ENCODE peak calls at places on chromosomes 4 and X, in nine cellular contexts. One of them, this sample, is unnamed.

GRCh38 chrX:103157511-103158316 is 57.2 kb upstream of the BEX4 start:
- DNase-seq in NCI-H2081: peak; percentile 39
- DNase-seq in breast epithelium: no peak
- DNase-seq in activated T-cell treated with anti-CD3 and anti-CD28 coated beads for 4 hours: no peak
- DNase-seq in lower leg skin: no peak
- DNase-seq in A549: peak; percentile 23
- DNase-seq in left cardiac atrium: no peak
- DNase-seq in activated T-helper 9 cell treated with anti-CD3 and anti-CD28 coated beads, Interleukin-2, amount 50 U/mL, for 16 hours: no peak
- DNase-seq in COLO829: no peak
- DNase-seq in this sample: peak; percentile 3

GRCh38 chr4:140188975-140189374 is 35.0 kb upstream of the MAML3 start:
- DNase-seq in breast epithelium: no peak
- DNase-seq in left cardiac atrium: peak; percentile 33
- DNase-seq in lower leg skin: no peak
- DNase-seq in COLO829: no peak
- DNase-seq in NCI-H2081: no peak
- DNase-seq in A549: no peak
- DNase-seq in activated T-cell treated with anti-CD3 and anti-CD28 coated beads for 4 hours: no peak
- DNase-seq in activated T-helper 9 cell treated with anti-CD3 and anti-CD28 coated beads, Interleukin-2, amount 50 U/mL, for 16 hours: no peak
- DNase-seq in this sample: peak; percentile 89

GRCh38 chrX:136198010-136198409 is 50.7 kb downstream of the FHL1 start:
- DNase-seq in activated T-helper 9 cell treated with anti-CD3 and anti-CD28 coated beads, Interleukin-2, amount 50 U/mL, for 16 hours: no peak
- DNase-seq in left cardiac atrium: no peak
- DNase-seq in A549: no peak
- DNase-seq in NCI-H2081: no peak
- DNase-seq in activated T-cell treated with anti-CD3 and anti-CD28 coated beads for 4 hours: no peak
- DNase-seq in lower leg skin: no peak
- DNase-seq in breast epithelium: no peak
- DNase-seq in COLO829: no peak
- DNase-seq in this sample: no peak

GRCh38 chr4:39658756-39659155 is 20.1 kb upstream of the SMIM14 start:
- DNase-seq in activated T-helper 9 cell treated with anti-CD3 and anti-CD28 coated beads, Interleukin-2, amount 50 U/mL, for 16 hours: no peak
- DNase-seq in activated T-cell treated with anti-CD3 and anti-CD28 coated beads for 4 hours: no peak
- DNase-seq in breast epithelium: no peak
- DNase-seq in A549: no peak
- DNase-seq in NCI-H2081: no peak
- DNase-seq in left cardiac atrium: no peak
- DNase-seq in lower leg skin: no peak
- DNase-seq in COLO829: no peak
- DNase-seq in this sample: no peak

GRCh38 chrX:40552768-40553167 is 28.0 kb upstream of the ATP6AP2 start:
- DNase-seq in activated T-cell treated with anti-CD3 and anti-CD28 coated beads for 4 hours: no peak
- DNase-seq in NCI-H2081: no peak
- DNase-seq in COLO829: no peak
- DNase-seq in A549: peak; percentile 24
- DNase-seq in activated T-helper 9 cell treated with anti-CD3 and anti-CD28 coated beads, Interleukin-2, amount 50 U/mL, for 16 hours: no peak
- DNase-seq in left cardiac atrium: no peak
- DNase-seq in lower leg skin: no peak
- DNase-seq in breast epithelium: no peak
- DNase-seq in this sample: no peak

GRCh38 chrX:437636-438390 is 51.1 kb upstream of the PPP2R3B start:
- DNase-seq in NCI-H2081: no peak
- DNase-seq in left cardiac atrium: no peak
- DNase-seq in lower leg skin: no peak
- DNase-seq in breast epithelium: peak; percentile 24
- DNase-seq in A549: no peak
- DNase-seq in COLO829: no peak
- DNase-seq in activated T-cell treated with anti-CD3 and anti-CD28 coated beads for 4 hours: no peak
- DNase-seq in activated T-helper 9 cell treated with anti-CD3 and anti-CD28 coated beads, Interleukin-2, amount 50 U/mL, for 16 hours: no peak
- DNase-seq in this sample: no peak

GRCh38 chrX:74534569-74535038 is 79.8 kb downstream of the RLIM start:
- DNase-seq in activated T-cell treated with anti-CD3 and anti-CD28 coated beads for 4 hours: no peak
- DNase-seq in left cardiac atrium: no peak
- DNase-seq in lower leg skin: no peak
- DNase-seq in breast epithelium: no peak
- DNase-seq in NCI-H2081: no peak
- DNase-seq in activated T-helper 9 cell treated with anti-CD3 and anti-CD28 coated beads, Interleukin-2, amount 50 U/mL, for 16 hours: no peak
- DNase-seq in COLO829: no peak
- DNase-seq in A549: no peak
- DNase-seq in this sample: no peak

GRCh38 chr4:41418444-41418843 is 119.5 kb upstream of the LIMCH1 start:
- DNase-seq in lower leg skin: no peak
- DNase-seq in A549: no peak
- DNase-seq in activated T-cell treated with anti-CD3 and anti-CD28 coated beads for 4 hours: no peak
- DNase-seq in COLO829: no peak
- DNase-seq in left cardiac atrium: peak; percentile 74
- DNase-seq in breast epithelium: peak; percentile 64
- DNase-seq in NCI-H2081: no peak
- DNase-seq in activated T-helper 9 cell treated with anti-CD3 and anti-CD28 coated beads, Interleukin-2, amount 50 U/mL, for 16 hours: no peak
- DNase-seq in this sample: peak; percentile 53

GRCh38 chr4:145045180-145045579 is 52.8 kb downstream of the ANAPC10 start:
- DNase-seq in A549: no peak
- DNase-seq in activated T-helper 9 cell treated with anti-CD3 and anti-CD28 coated beads, Interleukin-2, amount 50 U/mL, for 16 hours: no peak
- DNase-seq in left cardiac atrium: no peak
- DNase-seq in activated T-cell treated with anti-CD3 and anti-CD28 coated beads for 4 hours: no peak
- DNase-seq in COLO829: no peak
- DNase-seq in lower leg skin: no peak
- DNase-seq in NCI-H2081: no peak
- DNase-seq in breast epithelium: no peak
- DNase-seq in this sample: no peak

GRCh38 chr4:11623726-11624037 is 195.0 kb upstream of the HS3ST1 start:
- DNase-seq in NCI-H2081: peak; percentile 35
- DNase-seq in activated T-helper 9 cell treated with anti-CD3 and anti-CD28 coated beads, Interleukin-2, amount 50 U/mL, for 16 hours: no peak
- DNase-seq in COLO829: no peak
- DNase-seq in left cardiac atrium: peak; percentile 20
- DNase-seq in lower leg skin: no peak
- DNase-seq in A549: peak; percentile 55
- DNase-seq in breast epithelium: no peak
- DNase-seq in activated T-cell treated with anti-CD3 and anti-CD28 coated beads for 4 hours: no peak
- DNase-seq in this sample: peak; percentile 12

GRCh38 chrX:53288173-53288572 is 6.8 kb upstream of the IQSEC2 start:
- DNase-seq in A549: no peak
- DNase-seq in COLO829: peak; percentile 10
- DNase-seq in left cardiac atrium: peak; percentile 55
- DNase-seq in breast epithelium: no peak
- DNase-seq in lower leg skin: no peak
- DNase-seq in activated T-helper 9 cell treated with anti-CD3 and anti-CD28 coated beads, Interleukin-2, amount 50 U/mL, for 16 hours: no peak
- DNase-seq in activated T-cell treated with anti-CD3 and anti-CD28 coated beads for 4 hours: no peak
- DNase-seq in NCI-H2081: peak; percentile 16
- DNase-seq in this sample: no peak

GRCh38 chr4:26141101-26141830 is 179.5 kb upstream of the RBPJ start:
- DNase-seq in activated T-cell treated with anti-CD3 and anti-CD28 coated beads for 4 hours: no peak
- DNase-seq in lower leg skin: no peak
- DNase-seq in left cardiac atrium: no peak
- DNase-seq in activated T-helper 9 cell treated with anti-CD3 and anti-CD28 coated beads, Interleukin-2, amount 50 U/mL, for 16 hours: no peak
- DNase-seq in breast epithelium: no peak
- DNase-seq in NCI-H2081: peak; percentile 3
- DNase-seq in COLO829: no peak
- DNase-seq in A549: no peak
- DNase-seq in this sample: no peak

GRCh38 chr4:31657859-31658258 is 937.7 kb downstream of the PCDH7 start:
- DNase-seq in COLO829: no peak
- DNase-seq in left cardiac atrium: no peak
- DNase-seq in activated T-helper 9 cell treated with anti-CD3 and anti-CD28 coated beads, Interleukin-2, amount 50 U/mL, for 16 hours: no peak
- DNase-seq in A549: no peak
- DNase-seq in lower leg skin: no peak
- DNase-seq in breast epithelium: no peak
- DNase-seq in NCI-H2081: no peak
- DNase-seq in activated T-cell treated with anti-CD3 and anti-CD28 coated beads for 4 hours: no peak
- DNase-seq in this sample: no peak

GRCh38 chr4:185036842-185037241 is 18.6 kb downstream of the HELT start:
- DNase-seq in breast epithelium: no peak
- DNase-seq in A549: no peak
- DNase-seq in NCI-H2081: no peak
- DNase-seq in activated T-cell treated with anti-CD3 and anti-CD28 coated beads for 4 hours: no peak
- DNase-seq in lower leg skin: no peak
- DNase-seq in COLO829: no peak
- DNase-seq in activated T-helper 9 cell treated with anti-CD3 and anti-CD28 coated beads, Interleukin-2, amount 50 U/mL, for 16 hours: no peak
- DNase-seq in left cardiac atrium: no peak
- DNase-seq in this sample: no peak

GRCh38 chr4:7398104-7398423 is 36.7 kb downstream of the PSAPL1 start:
- DNase-seq in A549: no peak
- DNase-seq in COLO829: no peak
- DNase-seq in activated T-cell treated with anti-CD3 and anti-CD28 coated beads for 4 hours: no peak
- DNase-seq in left cardiac atrium: no peak
- DNase-seq in NCI-H2081: peak; percentile 44
- DNase-seq in breast epithelium: peak; percentile 47
- DNase-seq in activated T-helper 9 cell treated with anti-CD3 and anti-CD28 coated beads, Interleukin-2, amount 50 U/mL, for 16 hours: no peak
- DNase-seq in lower leg skin: no peak
- DNase-seq in this sample: peak; percentile 100

GRCh38 chr4:107791902-107792301 is 32.8 kb upstream of the SGMS2 start:
- DNase-seq in breast epithelium: no peak
- DNase-seq in A549: no peak
- DNase-seq in activated T-helper 9 cell treated with anti-CD3 and anti-CD28 coated beads, Interleukin-2, amount 50 U/mL, for 16 hours: no peak
- DNase-seq in COLO829: no peak
- DNase-seq in left cardiac atrium: no peak
- DNase-seq in lower leg skin: no peak
- DNase-seq in activated T-cell treated with anti-CD3 and anti-CD28 coated beads for 4 hours: no peak
- DNase-seq in NCI-H2081: no peak
- DNase-seq in this sample: no peak

GRCh38 chr4:119028296-119028695 is 107.3 kb upstream of the MYOZ2 start:
- DNase-seq in NCI-H2081: no peak
- DNase-seq in breast epithelium: no peak
- DNase-seq in COLO829: no peak
- DNase-seq in activated T-cell treated with anti-CD3 and anti-CD28 coated beads for 4 hours: no peak
- DNase-seq in lower leg skin: no peak
- DNase-seq in left cardiac atrium: no peak
- DNase-seq in activated T-helper 9 cell treated with anti-CD3 and anti-CD28 coated beads, Interleukin-2, amount 50 U/mL, for 16 hours: no peak
- DNase-seq in A549: no peak
- DNase-seq in this sample: no peak

GRCh38 chr4:34721835-34722234 is 1522.5 kb downstream of the ARAP2 start:
- DNase-seq in COLO829: no peak
- DNase-seq in activated T-helper 9 cell treated with anti-CD3 and anti-CD28 coated beads, Interleukin-2, amount 50 U/mL, for 16 hours: no peak
- DNase-seq in lower leg skin: no peak
- DNase-seq in NCI-H2081: no peak
- DNase-seq in left cardiac atrium: no peak
- DNase-seq in activated T-cell treated with anti-CD3 and anti-CD28 coated beads for 4 hours: no peak
- DNase-seq in A549: no peak
- DNase-seq in breast epithelium: no peak
- DNase-seq in this sample: no peak

GRCh38 chrX:9913041-9913440 is 54.1 kb upstream of the CLDN34 start:
- DNase-seq in NCI-H2081: no peak
- DNase-seq in activated T-cell treated with anti-CD3 and anti-CD28 coated beads for 4 hours: no peak
- DNase-seq in A549: no peak
- DNase-seq in left cardiac atrium: no peak
- DNase-seq in lower leg skin: no peak
- DNase-seq in breast epithelium: no peak
- DNase-seq in activated T-helper 9 cell treated with anti-CD3 and anti-CD28 coated beads, Interleukin-2, amount 50 U/mL, for 16 hours: no peak
- DNase-seq in COLO829: no peak
- DNase-seq in this sample: no peak

GRCh38 chr4:108940086-108941033 is 177.5 kb upstream of the ETNPPL start:
- DNase-seq in COLO829: no peak
- DNase-seq in left cardiac atrium: no peak
- DNase-seq in activated T-cell treated with anti-CD3 and anti-CD28 coated beads for 4 hours: no peak
- DNase-seq in lower leg skin: no peak
- DNase-seq in NCI-H2081: no peak
- DNase-seq in A549: no peak
- DNase-seq in breast epithelium: no peak
- DNase-seq in activated T-helper 9 cell treated with anti-CD3 and anti-CD28 coated beads, Interleukin-2, amount 50 U/mL, for 16 hours: no peak
- DNase-seq in this sample: no peak

GRCh38 chrX:47194388-47194787 is 759 bp downstream of the UBA1 start:
- DNase-seq in activated T-helper 9 cell treated with anti-CD3 and anti-CD28 coated beads, Interleukin-2, amount 50 U/mL, for 16 hours: no peak
- DNase-seq in COLO829: no peak
- DNase-seq in activated T-cell treated with anti-CD3 and anti-CD28 coated beads for 4 hours: no peak
- DNase-seq in breast epithelium: no peak
- DNase-seq in NCI-H2081: no peak
- DNase-seq in left cardiac atrium: peak; percentile 12
- DNase-seq in A549: no peak
- DNase-seq in lower leg skin: no peak
- DNase-seq in this sample: no peak

GRCh38 chr4:145279122-145279960 is 99.0 kb upstream of the OTUD4 start:
- DNase-seq in A549: no peak
- DNase-seq in NCI-H2081: no peak
- DNase-seq in activated T-helper 9 cell treated with anti-CD3 and anti-CD28 coated beads, Interleukin-2, amount 50 U/mL, for 16 hours: no peak
- DNase-seq in left cardiac atrium: no peak
- DNase-seq in lower leg skin: no peak
- DNase-seq in COLO829: peak; percentile 51
- DNase-seq in breast epithelium: no peak
- DNase-seq in activated T-cell treated with anti-CD3 and anti-CD28 coated beads for 4 hours: no peak
- DNase-seq in this sample: no peak

GRCh38 chr4:159055851-159056250 is 47.0 kb upstream of the RAPGEF2 start:
- DNase-seq in A549: no peak
- DNase-seq in breast epithelium: no peak
- DNase-seq in lower leg skin: no peak
- DNase-seq in left cardiac atrium: no peak
- DNase-seq in activated T-cell treated with anti-CD3 and anti-CD28 coated beads for 4 hours: no peak
- DNase-seq in COLO829: no peak
- DNase-seq in activated T-helper 9 cell treated with anti-CD3 and anti-CD28 coated beads, Interleukin-2, amount 50 U/mL, for 16 hours: no peak
- DNase-seq in NCI-H2081: no peak
- DNase-seq in this sample: no peak

GRCh38 chr4:51943221-51943620 is 76.9 kb downstream of the LRRC66 start:
- DNase-seq in COLO829: peak; percentile 78
- DNase-seq in left cardiac atrium: no peak
- DNase-seq in activated T-cell treated with anti-CD3 and anti-CD28 coated beads for 4 hours: no peak
- DNase-seq in activated T-helper 9 cell treated with anti-CD3 and anti-CD28 coated beads, Interleukin-2, amount 50 U/mL, for 16 hours: no peak
- DNase-seq in NCI-H2081: no peak
- DNase-seq in lower leg skin: no peak
- DNase-seq in A549: no peak
- DNase-seq in breast epithelium: no peak
- DNase-seq in this sample: no peak

GRCh38 chrX:23465105-23465791 is 130.6 kb downstream of the PTCHD1 start:
- DNase-seq in A549: no peak
- DNase-seq in breast epithelium: no peak
- DNase-seq in NCI-H2081: no peak
- DNase-seq in lower leg skin: no peak
- DNase-seq in COLO829: no peak
- DNase-seq in activated T-helper 9 cell treated with anti-CD3 and anti-CD28 coated beads, Interleukin-2, amount 50 U/mL, for 16 hours: no peak
- DNase-seq in activated T-cell treated with anti-CD3 and anti-CD28 coated beads for 4 hours: no peak
- DNase-seq in left cardiac atrium: no peak
- DNase-seq in this sample: no peak

GRCh38 chr4:85866508-85866907 is 391.6 kb downstream of the ARHGAP24 start:
- DNase-seq in COLO829: no peak
- DNase-seq in NCI-H2081: no peak
- DNase-seq in activated T-cell treated with anti-CD3 and anti-CD28 coated beads for 4 hours: no peak
- DNase-seq in activated T-helper 9 cell treated with anti-CD3 and anti-CD28 coated beads, Interleukin-2, amount 50 U/mL, for 16 hours: no peak
- DNase-seq in left cardiac atrium: no peak
- DNase-seq in breast epithelium: no peak
- DNase-seq in lower leg skin: no peak
- DNase-seq in A549: no peak
- DNase-seq in this sample: peak; percentile 31

GRCh38 chr4:80732010-80732409 is 298.5 kb upstream of the BMP3 start:
- DNase-seq in breast epithelium: no peak
- DNase-seq in activated T-cell treated with anti-CD3 and anti-CD28 coated beads for 4 hours: no peak
- DNase-seq in A549: no peak
- DNase-seq in lower leg skin: no peak
- DNase-seq in activated T-helper 9 cell treated with anti-CD3 and anti-CD28 coated beads, Interleukin-2, amount 50 U/mL, for 16 hours: no peak
- DNase-seq in NCI-H2081: no peak
- DNase-seq in left cardiac atrium: no peak
- DNase-seq in COLO829: no peak
- DNase-seq in this sample: no peak

This sample was measured in thyroid gland.